ENCODE peak calls at places on chromosomes 11 and 22, in five cellular contexts. E, I, S, R and U are unnamed samples.

GRCh38 chr22:36839356-36840073 is 21.3 kb upstream of the NCF4 start:
- DNase-seq in E (no peak), R (no peak), S (no peak), I (no peak), U (no peak)

GRCh38 chr11:123321641-123322040 is 108.4 kb upstream of the GRAMD1B start:
- DNase-seq in S (no peak), E (no peak), I (no peak), R (no peak), U (no peak)

GRCh38 chr11:3622521-3622920 is 19.3 kb downstream of the ART5 start:
- DNase-seq in I (no peak), R (no peak), E (no peak), S (no peak), U (no peak)

GRCh38 chr22:50085211-50085999 is at the start of gene MLC1:
- DNase-seq in I (peak), R (no peak), S (no peak), E (no peak), U (no peak)

GRCh38 chr11:130709531-130709930 is 206.7 kb downstream of the SNX19 start:
- DNase-seq in R (no peak), I (no peak), E (no peak), S (no peak), U (no peak)

GRCh38 chr11:126282742-126283591 is at the start of gene TIRAP:
- DNase-seq in I (peak), E (no peak), R (peak), S (no peak), U (peak)

GRCh38 chr11:66855574-66856495 is 1.0 kb upstream of the LRFN4 start:
- DNase-seq in E (peak), S (peak), I (peak), R (peak), U (peak)

GRCh38 chr11:128575956-128576340 is 11.4 kb downstream of the ETS1 start:
- DNase-seq in E (no peak), R (no peak), S (no peak), I (no peak), U (no peak)

GRCh38 chr22:36629320-36629719 is 74.2 kb downstream of the CACNG2 start:
- DNase-seq in R (no peak), E (no peak), I (no peak), S (no peak), U (no peak)

GRCh38 chr11:16897460-16898061 is 116.7 kb downstream of the PLEKHA7 start:
- DNase-seq in S (no peak), I (no peak), E (no peak), R (peak), U (no peak)

GRCh38 chr22:49966716-49967332 is 6.3 kb downstream of the PIM3 start:
- DNase-seq in R (peak), E (no peak), I (peak), S (no peak), U (peak)

GRCh38 chr11:119776031-119776636 is 47.1 kb upstream of the NECTIN1 start:
- DNase-seq in I (no peak), E (no peak), R (no peak), S (no peak), U (no peak)

GRCh38 chr11:21794306-21794705 is 398.6 kb upstream of the ANO5 start:
- DNase-seq in I (no peak), S (no peak), R (no peak), E (no peak), U (no peak)

GRCh38 chr11:76599041-76600013 is 71.2 kb downstream of the LRRC32 start:
- DNase-seq in R (peak), E (no peak), S (no peak), I (peak), U (peak)

GRCh38 chr22:50482107-50483074 is 1.0 kb downstream of the ADM2 start:
- DNase-seq in R (peak), E (no peak), S (no peak), I (no peak), U (no peak)

GRCh38 chr11:73233211-73233610 is 15.1 kb downstream of the P2RY2 start:
- DNase-seq in R (no peak), E (no peak), I (no peak), S (no peak), U (peak)

GRCh38 chr11:16809901-16810668 is 71.6 kb downstream of the C11orf58 start:
- DNase-seq in I (no peak), E (no peak), R (no peak), S (no peak), U (no peak)

GRCh38 chr11:17414317-17414737 is 25.9 kb upstream of the KCNJ11 start:
- DNase-seq in E (no peak), I (no peak), R (no peak), S (no peak), U (no peak)

GRCh38 chr22:23696326-23696851 is 5.6 kb downstream of the RGL4 start:
- DNase-seq in I (no peak), R (no peak), S (no peak), E (no peak), U (no peak)

GRCh38 chr11:35343033-35343598 is 76.2 kb downstream of the SLC1A2 start:
- DNase-seq in R (no peak), S (no peak), I (peak), E (no peak), U (no peak)

GRCh38 chr22:30665266-30665665 is 2.4 kb downstream of the DUSP18 start:
- DNase-seq in R (no peak), I (no peak), E (no peak), S (no peak), U (no peak)

GRCh38 chr11:7651140-7651551 is 22.2 kb downstream of the CYB5R2 start:
- DNase-seq in I (no peak), R (no peak), E (no peak), S (no peak), U (no peak)

GRCh38 chr11:83583953-83584352 is 297.8 kb upstream of the CCDC90B start:
- DNase-seq in E (no peak), R (no peak), I (no peak), S (no peak), U (no peak)

GRCh38 chr22:21936151-21936778 is 16.4 kb downstream of the PPM1F start:
- DNase-seq in I (no peak), R (no peak), E (no peak), S (no peak), U (no peak)

GRCh38 chr11:36532908-36533601 is 23.0 kb upstream of the TRAF6 start:
- DNase-seq in R (no peak), I (no peak), S (no peak), E (no peak), U (peak)

GRCh38 chr11:5362017-5362625 is 10.8 kb downstream of the OR51B6 start:
- DNase-seq in S (no peak), E (no peak), R (no peak), I (peak), U (no peak)

GRCh38 chr22:49206281-49206680 is 621.4 kb downstream of the BRD1 start:
- DNase-seq in R (peak), E (no peak), S (no peak), I (no peak), U (no peak)

GRCh38 chr11:123091541-123091940 is 29.6 kb upstream of the HSPA8 start:
- DNase-seq in R (no peak), I (no peak), S (no peak), E (no peak), U (no peak)

GRCh38 chr11:125279680-125280079 is 115.1 kb downstream of the PKNOX2 start:
- DNase-seq in E (no peak), R (no peak), S (no peak), I (no peak), U (no peak)

GRCh38 chr22:43996170-43996980 is 27.7 kb upstream of the PARVB start:
- DNase-seq in E (no peak), I (no peak), S (no peak), R (no peak), U (no peak)

GRCh38 chr11:120314861-120315260 is 10.2 kb upstream of the TLCD5 start:
- DNase-seq in I (no peak), S (no peak), E (no peak), R (no peak), U (no peak)

GRCh38 chr11:106077609-106078517 is at the start of gene AASDHPPT:
- DNase-seq in I (peak), S (peak), R (no peak), E (peak), U (peak)

GRCh38 chr22:50308986-50309600 is 1.6 kb upstream of the PLXNB2 start:
- DNase-seq in E (no peak), S (no peak), R (no peak), I (no peak), U (no peak)

GRCh38 chr22:30078320-30079311 is 1.6 kb upstream of the HORMAD2 start:
- DNase-seq in I (no peak), R (no peak), E (no peak), S (no peak), U (no peak)

DNA sequence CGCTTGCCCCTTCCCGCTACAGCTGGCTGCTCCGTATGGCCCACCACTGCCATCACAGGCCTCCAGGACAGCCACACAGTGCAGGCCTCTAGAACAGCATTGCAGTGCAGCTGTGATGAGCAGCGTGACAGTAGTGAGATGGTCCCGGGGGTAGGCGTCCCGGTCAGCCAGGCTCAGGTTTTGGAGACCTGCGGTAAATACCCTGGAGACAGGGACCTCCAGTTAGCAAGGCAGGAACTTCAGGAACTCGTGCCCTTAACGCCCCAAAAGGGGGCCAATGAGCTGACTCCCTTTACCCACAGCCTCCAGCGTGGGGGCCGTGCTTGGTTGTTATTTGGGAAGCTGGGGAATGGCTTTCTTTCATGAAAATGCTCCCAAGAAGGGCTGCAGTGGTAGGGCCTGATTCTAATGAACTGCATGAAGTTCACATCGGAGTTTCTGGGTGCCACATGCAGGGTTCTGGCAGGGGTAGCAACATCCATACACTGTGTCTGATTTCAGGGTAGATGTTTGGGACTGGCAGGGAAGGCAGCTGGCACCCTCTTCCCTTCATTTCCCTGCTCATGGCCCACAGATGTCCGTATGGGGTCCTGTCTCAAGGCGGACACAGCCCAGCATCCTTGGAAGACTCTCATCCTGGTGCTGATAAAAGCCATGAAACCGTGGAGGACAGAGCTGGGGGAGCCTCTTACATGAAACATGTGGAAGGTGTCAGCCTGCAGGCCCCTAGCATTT is 440.5 kb downstream of the TBC1D22A start:
- DNase-seq in I (no peak), S (no peak), R (peak), E (no peak), U (no peak)
- H3K4me3 ChIP-seq in I (no peak), S (no peak), R (no peak), E (no peak), U (no peak)

DNA sequence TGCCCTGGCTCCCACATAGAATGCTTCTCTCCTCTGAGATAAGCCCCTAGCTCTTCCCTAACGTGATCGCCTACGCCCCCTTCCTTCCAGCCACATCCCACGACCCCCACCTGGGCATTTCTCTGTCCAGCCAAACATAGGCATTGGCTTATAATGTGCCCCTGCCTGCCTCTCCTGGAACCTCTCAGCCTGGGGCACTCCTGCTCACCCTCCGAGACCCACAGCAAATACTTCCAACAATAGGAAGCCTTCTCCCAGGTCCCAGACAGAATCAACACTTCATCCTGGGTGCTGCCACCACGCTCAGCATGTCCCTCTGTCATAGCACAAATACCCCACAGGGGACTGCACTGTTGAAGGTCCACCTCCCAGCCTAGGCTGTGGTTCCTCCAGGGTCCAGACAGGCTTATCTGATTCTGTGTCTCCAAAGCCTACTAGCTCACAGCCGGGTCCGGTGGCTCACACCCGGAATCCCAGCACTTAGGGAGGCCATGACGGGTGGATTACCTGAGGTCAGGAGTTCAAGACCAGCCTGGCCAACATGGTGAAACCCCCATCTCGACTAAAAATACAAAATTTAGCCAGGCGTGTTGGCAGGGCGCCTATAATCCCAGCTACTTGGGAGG is 24.2 kb upstream of the TMPRSS4 start:
- DNase-seq in R (no peak), I (peak), S (no peak), E (no peak), U (no peak)
- TF ChIP-seq SIN3A in R (no peak), I (no peak), S (no peak), E (no peak), U (no peak)

DNA sequence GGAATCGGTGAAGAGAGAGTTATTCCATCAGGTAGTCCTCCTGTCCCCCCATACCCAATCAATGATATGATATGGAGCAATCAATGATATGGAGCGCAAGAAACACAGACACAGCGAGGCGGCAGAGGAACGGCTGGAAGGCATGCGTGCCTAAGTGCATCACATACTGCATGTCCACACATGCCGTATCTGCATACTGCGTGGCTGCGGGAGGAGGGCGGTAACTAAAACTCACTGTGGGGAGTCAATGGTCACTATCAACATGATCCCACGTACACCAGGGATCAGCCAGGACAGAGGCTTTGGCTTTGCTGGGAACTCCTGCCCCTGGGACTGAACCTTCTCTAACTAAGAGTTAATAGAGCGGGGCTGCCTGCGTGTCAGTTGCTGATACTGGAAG is 29.6 kb upstream of the BID start:
- DNase-seq in S (no peak), E (no peak), I (no peak), R (no peak), U (no peak)
- H3K4me3 ChIP-seq in S (no peak), E (no peak), I (no peak), R (no peak), U (no peak)

GRCh38 chr22:27809226-27809625 is 7.7 kb upstream of the MN1 start:
- DNase-seq in E (no peak), I (no peak), S (no peak), R (no peak), U (no peak)

GRCh38 chr22:27808730-27809129 is 7.2 kb upstream of the MN1 start:
- DNase-seq in S (no peak), R (no peak), E (no peak), I (no peak), U (no peak)

GRCh38 chr22:27809700-27810365 is 8.3 kb upstream of the MN1 start:
- DNase-seq in E (no peak), I (no peak), S (no peak), R (no peak), U (no peak)

GRCh38 chr22:27811778-27812177 is 10.2 kb upstream of the MN1 start:
- DNase-seq in E (no peak), R (no peak), S (no peak), I (no peak), U (no peak)

DNA sequence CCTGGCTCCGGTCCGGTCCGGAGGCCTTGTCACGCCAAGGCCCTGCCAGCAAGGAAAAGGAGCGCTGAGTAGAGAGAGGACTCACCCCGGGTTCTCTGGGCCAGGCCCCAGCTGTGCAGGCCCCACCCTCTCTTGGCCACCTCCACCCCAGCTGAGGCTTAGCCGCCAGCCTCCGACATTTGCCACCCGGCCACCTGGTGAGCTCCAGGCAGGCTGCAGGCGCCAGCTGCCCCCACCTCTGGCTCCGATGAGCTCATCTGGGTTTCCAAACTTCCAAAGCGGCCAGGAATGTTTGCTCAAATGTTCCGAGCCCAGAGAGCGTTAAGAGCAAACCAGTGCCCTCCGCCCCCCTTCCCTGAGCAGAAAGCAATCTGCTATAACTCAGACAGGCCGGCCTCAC is 9.0 kb upstream of the MN1 start:
- DNase-seq in I (no peak), R (no peak), E (no peak), S (no peak), U (no peak)
- TF ChIP-seq SIN3A in I (no peak), R (no peak), E (no peak), S (no peak), U (no peak)

GRCh38 chr11:69644071-69644961 is 3.4 kb downstream of the CCND1 start:
- DNase-seq in S (no peak), E (no peak), R (no peak), I (peak), U (peak)
- H3K4me3 ChIP-seq in S (peak), E (peak), R (no peak), I (no peak), U (peak)

GRCh38 chr11:108916290-108916689 is 251.4 kb downstream of the DDX10 start:
- DNase-seq in S (no peak), I (no peak), R (no peak), E (no peak), U (no peak)
- TF ChIP-seq SIN3A in S (no peak), I (no peak), R (no peak), E (no peak), U (no peak)